ENCODE peak calls at places on chromosomes 4 and X, in ten cellular contexts. One of them, this sample, is unnamed.

GRCh38 chr4:118935819-118936218 is 47.2 kb downstream of the SYNPO2 start:
- DNase-seq in sigmoid colon: no peak
- DNase-seq in HFF-Myc: no peak
- DNase-seq in AG09309: no peak
- DNase-seq in GM13977: no peak
- DNase-seq in GM12864: no peak
- DNase-seq in AG09319: no peak
- DNase-seq in GM13976: no peak
- DNase-seq in right lobe of liver: no peak
- DNase-seq in brain microvascular endothelial cell: no peak
- DNase-seq in this sample: no peak

GRCh38 chrX:7318661-7319060 is 170.7 kb upstream of the PUDP start:
- DNase-seq in sigmoid colon: no peak
- DNase-seq in brain microvascular endothelial cell: no peak
- DNase-seq in GM13976: no peak
- DNase-seq in AG09309: no peak
- DNase-seq in AG09319: no peak
- DNase-seq in GM12864: no peak
- DNase-seq in right lobe of liver: no peak
- DNase-seq in HFF-Myc: no peak
- DNase-seq in GM13977: no peak
- DNase-seq in this sample: no peak

GRCh38 chr4:76305033-76305687 is 1.4 kb upstream of the STBD1 start:
- DNase-seq in AG09319: no peak
- DNase-seq in HFF-Myc: no peak
- DNase-seq in GM13976: no peak
- DNase-seq in brain microvascular endothelial cell: no peak
- DNase-seq in AG09309: no peak
- DNase-seq in right lobe of liver: no peak
- DNase-seq in sigmoid colon: no peak
- DNase-seq in GM13977: no peak
- DNase-seq in GM12864: no peak
- DNase-seq in this sample: no peak

GRCh38 chr4:40721730-40722171 is 28.0 kb upstream of the NSUN7 start:
- DNase-seq in GM13976: no peak
- DNase-seq in AG09309: peak
- DNase-seq in brain microvascular endothelial cell: no peak
- DNase-seq in right lobe of liver: no peak
- DNase-seq in sigmoid colon: no peak
- DNase-seq in GM12864: no peak
- DNase-seq in AG09319: no peak
- DNase-seq in GM13977: no peak
- DNase-seq in HFF-Myc: no peak
- DNase-seq in this sample: no peak

GRCh38 chrX:31166832-31167231 is 95.0 kb upstream of the FTHL17 start:
- DNase-seq in right lobe of liver: no peak
- DNase-seq in HFF-Myc: no peak
- DNase-seq in AG09319: no peak
- DNase-seq in GM12864: no peak
- DNase-seq in sigmoid colon: no peak
- DNase-seq in brain microvascular endothelial cell: no peak
- DNase-seq in GM13976: no peak
- DNase-seq in AG09309: no peak
- DNase-seq in GM13977: no peak
- DNase-seq in this sample: no peak

GRCh38 chr4:16125571-16126445 is 42.0 kb upstream of the PROM1 start:
- DNase-seq in GM13977: no peak
- DNase-seq in GM12864: no peak
- DNase-seq in GM13976: no peak
- DNase-seq in sigmoid colon: no peak
- DNase-seq in brain microvascular endothelial cell: no peak
- DNase-seq in right lobe of liver: no peak
- DNase-seq in HFF-Myc: no peak
- DNase-seq in AG09319: no peak
- DNase-seq in AG09309: no peak
- DNase-seq in this sample: no peak

GRCh38 chr4:23022032-23022431 is 329.3 kb downstream of the GBA3 start:
- DNase-seq in GM12864: no peak
- DNase-seq in right lobe of liver: no peak
- DNase-seq in GM13976: no peak
- DNase-seq in AG09309: peak
- DNase-seq in AG09319: peak
- DNase-seq in brain microvascular endothelial cell: peak
- DNase-seq in GM13977: no peak
- DNase-seq in sigmoid colon: no peak
- DNase-seq in HFF-Myc: no peak
- DNase-seq in this sample: no peak

GRCh38 chrX:45712067-45712466 is 511.4 kb upstream of the DIPK2B start:
- DNase-seq in right lobe of liver: no peak
- DNase-seq in GM13977: no peak
- DNase-seq in GM13976: no peak
- DNase-seq in AG09319: no peak
- DNase-seq in sigmoid colon: no peak
- DNase-seq in GM12864: no peak
- DNase-seq in AG09309: peak
- DNase-seq in brain microvascular endothelial cell: peak
- DNase-seq in HFF-Myc: no peak
- DNase-seq in this sample: no peak

GRCh38 chr4:139214039-139214534 is 37.1 kb upstream of the ELF2 start:
- DNase-seq in HFF-Myc: no peak
- DNase-seq in GM13976: peak
- DNase-seq in AG09309: no peak
- DNase-seq in AG09319: no peak
- DNase-seq in GM13977: peak
- DNase-seq in GM12864: peak
- DNase-seq in sigmoid colon: no peak
- DNase-seq in right lobe of liver: no peak
- DNase-seq in brain microvascular endothelial cell: no peak
- DNase-seq in this sample: no peak

GRCh38 chrX:107935200-107935599 is 47.0 kb downstream of the TEX13B start:
- DNase-seq in GM13977: no peak
- DNase-seq in AG09319: no peak
- DNase-seq in sigmoid colon: no peak
- DNase-seq in GM13976: no peak
- DNase-seq in brain microvascular endothelial cell: peak
- DNase-seq in right lobe of liver: no peak
- DNase-seq in HFF-Myc: no peak
- DNase-seq in AG09309: no peak
- DNase-seq in GM12864: no peak
- DNase-seq in this sample: no peak

GRCh38 chrX:108001218-108001814 is 19.1 kb upstream of the TEX13B start:
- DNase-seq in GM13976: no peak
- DNase-seq in AG09319: no peak
- DNase-seq in HFF-Myc: peak
- DNase-seq in sigmoid colon: no peak
- DNase-seq in brain microvascular endothelial cell: peak
- DNase-seq in AG09309: peak
- DNase-seq in GM13977: peak
- DNase-seq in right lobe of liver: no peak
- DNase-seq in GM12864: no peak
- DNase-seq in this sample: no peak

GRCh38 chrX:19794690-19795089 is 92.7 kb downstream of the SH3KBP1 start:
- DNase-seq in brain microvascular endothelial cell: no peak
- DNase-seq in GM12864: no peak
- DNase-seq in AG09309: no peak
- DNase-seq in HFF-Myc: no peak
- DNase-seq in AG09319: no peak
- DNase-seq in sigmoid colon: no peak
- DNase-seq in GM13977: no peak
- DNase-seq in right lobe of liver: no peak
- DNase-seq in GM13976: no peak
- DNase-seq in this sample: no peak

GRCh38 chr4:17623451-17624001 is 9.1 kb downstream of the MED28 start:
- DNase-seq in GM13977: no peak
- DNase-seq in HFF-Myc: peak
- DNase-seq in sigmoid colon: no peak
- DNase-seq in GM12864: no peak
- DNase-seq in AG09309: no peak
- DNase-seq in brain microvascular endothelial cell: no peak
- DNase-seq in right lobe of liver: no peak
- DNase-seq in AG09319: no peak
- DNase-seq in GM13976: no peak
- DNase-seq in this sample: no peak

GRCh38 chrX:40885984-40886383 is 150.6 kb upstream of the MED14 start:
- DNase-seq in GM12864: no peak
- DNase-seq in sigmoid colon: no peak
- DNase-seq in right lobe of liver: no peak
- DNase-seq in GM13976: no peak
- DNase-seq in brain microvascular endothelial cell: no peak
- DNase-seq in AG09319: no peak
- DNase-seq in AG09309: no peak
- DNase-seq in HFF-Myc: no peak
- DNase-seq in GM13977: no peak
- DNase-seq in this sample: no peak

GRCh38 chr4:124433500-124433899 is 279.0 kb downstream of the ANKRD50 start:
- DNase-seq in GM13976: no peak
- DNase-seq in right lobe of liver: no peak
- DNase-seq in sigmoid colon: no peak
- DNase-seq in HFF-Myc: no peak
- DNase-seq in AG09309: no peak
- DNase-seq in AG09319: no peak
- DNase-seq in brain microvascular endothelial cell: peak
- DNase-seq in GM12864: no peak
- DNase-seq in GM13977: no peak
- DNase-seq in this sample: no peak

GRCh38 chr4:47839259-47839658 is 1.4 kb upstream of the CORIN start:
- DNase-seq in AG09309: peak
- DNase-seq in sigmoid colon: no peak
- DNase-seq in AG09319: no peak
- DNase-seq in GM12864: peak
- DNase-seq in right lobe of liver: no peak
- DNase-seq in brain microvascular endothelial cell: peak
- DNase-seq in GM13976: peak
- DNase-seq in GM13977: peak
- DNase-seq in HFF-Myc: no peak
- DNase-seq in this sample: no peak

GRCh38 chr4:8497762-8498161 is 57.2 kb downstream of the TRMT44 start:
- DNase-seq in GM12864: no peak
- DNase-seq in sigmoid colon: no peak
- DNase-seq in AG09309: no peak
- DNase-seq in brain microvascular endothelial cell: no peak
- DNase-seq in HFF-Myc: no peak
- DNase-seq in GM13976: no peak
- DNase-seq in AG09319: no peak
- DNase-seq in right lobe of liver: no peak
- DNase-seq in GM13977: no peak
- DNase-seq in this sample: no peak

DNA sequence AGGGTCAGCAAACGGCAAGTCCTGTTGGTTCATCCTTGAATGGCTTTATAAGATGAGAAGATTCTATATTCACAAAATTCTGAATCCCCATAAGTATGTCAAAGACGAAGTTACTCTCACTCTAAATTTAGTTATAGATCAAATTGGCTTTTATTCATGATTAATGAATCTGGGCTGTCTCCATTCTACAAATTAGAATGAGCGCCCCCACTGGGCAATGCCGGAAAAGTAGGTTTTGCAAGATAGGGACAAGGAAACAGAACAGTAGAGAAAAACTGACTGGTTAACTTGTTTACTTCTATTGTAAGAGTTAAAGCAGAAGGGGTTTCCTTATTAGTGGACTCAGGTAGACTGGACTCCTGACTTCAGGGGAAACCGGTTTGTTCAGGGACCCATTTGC is 100.3 kb downstream of the F11 start:
- DNase-seq in sigmoid colon: no peak
- DNase-seq in GM13976: no peak
- DNase-seq in right lobe of liver: no peak
- DNase-seq in AG09319: no peak
- DNase-seq in HFF-Myc: no peak
- DNase-seq in GM12864: no peak
- DNase-seq in AG09309: no peak
- DNase-seq in brain microvascular endothelial cell: no peak
- DNase-seq in GM13977: no peak
- DNase-seq in this sample: no peak
- TF ChIP-seq CTCF in sigmoid colon: no peak
- TF ChIP-seq CTCF in GM13976: no peak
- TF ChIP-seq CTCF in right lobe of liver: no peak
- TF ChIP-seq CTCF in AG09319: no peak
- TF ChIP-seq CTCF in HFF-Myc: no peak
- TF ChIP-seq CTCF in GM12864: peak
- TF ChIP-seq CTCF in AG09309: no peak
- TF ChIP-seq CTCF in brain microvascular endothelial cell: no peak
- TF ChIP-seq CTCF in GM13977: no peak
- TF ChIP-seq CTCF in this sample: no peak

GRCh38 chr4:140281828-140282227 is 91.6 kb upstream of the SCOC start:
- DNase-seq in GM12864: no peak
- DNase-seq in GM13977: no peak
- DNase-seq in right lobe of liver: no peak
- DNase-seq in GM13976: no peak
- DNase-seq in brain microvascular endothelial cell: no peak
- DNase-seq in HFF-Myc: no peak
- DNase-seq in AG09319: no peak
- DNase-seq in sigmoid colon: no peak
- DNase-seq in AG09309: no peak
- DNase-seq in this sample: no peak
- TF ChIP-seq CTCF in GM12864: no peak
- TF ChIP-seq CTCF in GM13977: no peak
- TF ChIP-seq CTCF in right lobe of liver: no peak
- TF ChIP-seq CTCF in GM13976: no peak
- TF ChIP-seq CTCF in brain microvascular endothelial cell: peak
- TF ChIP-seq CTCF in HFF-Myc: no peak
- TF ChIP-seq CTCF in AG09319: no peak
- TF ChIP-seq CTCF in sigmoid colon: no peak
- TF ChIP-seq CTCF in AG09309: peak
- TF ChIP-seq CTCF in this sample: no peak

DNA sequence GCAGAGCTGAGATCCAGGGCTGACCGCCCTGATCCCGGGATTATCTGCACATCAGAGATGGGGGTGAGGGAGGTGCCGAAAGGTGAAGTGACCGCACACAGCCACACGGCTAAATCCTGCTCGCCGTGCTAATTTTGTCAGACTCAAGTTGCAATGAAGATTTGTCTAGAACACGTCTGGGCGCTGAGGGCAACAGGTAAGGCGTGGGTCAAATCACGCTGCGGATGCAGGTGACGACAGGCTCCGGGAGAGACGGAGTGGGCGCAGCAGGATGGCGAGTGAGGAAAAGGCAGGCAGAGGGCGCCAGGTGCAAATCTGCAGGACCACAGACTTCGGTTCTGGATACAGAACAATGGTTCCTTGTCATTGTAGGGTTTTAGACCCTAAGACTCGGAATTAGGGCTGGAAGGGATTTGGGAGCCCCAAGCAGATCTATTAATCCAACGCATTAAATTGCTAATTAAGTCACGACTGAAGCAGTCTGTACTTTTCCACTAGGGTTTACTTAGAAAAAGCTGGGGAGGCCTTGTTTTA is 1.9 kb upstream of the TBC1D14 start:
- DNase-seq in GM13976: peak
- DNase-seq in HFF-Myc: no peak
- DNase-seq in sigmoid colon: peak
- DNase-seq in AG09319: no peak
- DNase-seq in AG09309: no peak
- DNase-seq in right lobe of liver: peak
- DNase-seq in GM12864: no peak
- DNase-seq in brain microvascular endothelial cell: no peak
- DNase-seq in GM13977: peak
- DNase-seq in this sample: no peak
- TF ChIP-seq CTCF in GM13976: peak
- TF ChIP-seq CTCF in HFF-Myc: peak
- TF ChIP-seq CTCF in sigmoid colon: no peak
- TF ChIP-seq CTCF in AG09319: peak
- TF ChIP-seq CTCF in AG09309: peak
- TF ChIP-seq CTCF in right lobe of liver: peak
- TF ChIP-seq CTCF in GM12864: peak
- TF ChIP-seq CTCF in brain microvascular endothelial cell: peak
- TF ChIP-seq CTCF in GM13977: peak
- TF ChIP-seq CTCF in this sample: peak

GRCh38 chr4:136917312-136918110 is 614.8 kb downstream of the PCDH18 start:
- DNase-seq in GM12864: no peak
- DNase-seq in brain microvascular endothelial cell: no peak
- DNase-seq in GM13977: no peak
- DNase-seq in AG09319: no peak
- DNase-seq in sigmoid colon: no peak
- DNase-seq in right lobe of liver: no peak
- DNase-seq in AG09309: no peak
- DNase-seq in GM13976: no peak
- DNase-seq in HFF-Myc: no peak
- DNase-seq in this sample: no peak
- TF ChIP-seq CTCF in GM12864: no peak
- TF ChIP-seq CTCF in brain microvascular endothelial cell: no peak
- TF ChIP-seq CTCF in GM13977: no peak
- TF ChIP-seq CTCF in AG09319: no peak
- TF ChIP-seq CTCF in sigmoid colon: no peak
- TF ChIP-seq CTCF in right lobe of liver: no peak
- TF ChIP-seq CTCF in AG09309: no peak
- TF ChIP-seq CTCF in GM13976: no peak
- TF ChIP-seq CTCF in HFF-Myc: no peak
- TF ChIP-seq CTCF in this sample: no peak